ENCODE peak calls at places on chromosomes 7 and 10, in four cellular contexts. One of them, this sample, is unnamed.
A peak's percentile ranks its signal among the peaks of the same experiment; 100 is the strongest.

GRCh38 chr7:158495780-158496179 is 91.8 kb downstream of the PTPRN2 start:
- DNase-seq in gastrocnemius medialis: no peak
- DNase-seq in GM23248: peak; percentile 23
- DNase-seq in MM.1S: no peak
- DNase-seq in this sample: no peak

GRCh38 chr7:77479536-77480088 is 57.5 kb upstream of the PTPN12 start:
- DNase-seq in MM.1S: no peak
- DNase-seq in gastrocnemius medialis: no peak
- DNase-seq in GM23248: peak; percentile 23
- DNase-seq in this sample: no peak

GRCh38 chr10:112303528-112303927 is 20.3 kb downstream of the TECTB start:
- DNase-seq in gastrocnemius medialis: no peak
- DNase-seq in MM.1S: no peak
- DNase-seq in GM23248: no peak
- DNase-seq in this sample: no peak

GRCh38 chr10:60441515-60441914 is 51.8 kb upstream of the ANK3 start:
- DNase-seq in MM.1S: peak; percentile 39
- DNase-seq in GM23248: peak; percentile 53
- DNase-seq in gastrocnemius medialis: no peak
- DNase-seq in this sample: no peak

GRCh38 chr7:28410628-28411578 is 1.4 kb upstream of the CREB5 start:
- DNase-seq in GM23248: peak; percentile 80
- DNase-seq in MM.1S: no peak
- DNase-seq in gastrocnemius medialis: peak; percentile 56
- DNase-seq in this sample: no peak

GRCh38 chr7:55130554-55131198 is 111.9 kb downstream of the EGFR start:
- DNase-seq in MM.1S: no peak
- DNase-seq in GM23248: peak; percentile 77
- DNase-seq in gastrocnemius medialis: peak; percentile 68
- DNase-seq in this sample: no peak

GRCh38 chr7:96320437-96320836 is 1.5 kb downstream of the SLC25A13 start:
- DNase-seq in MM.1S: peak; percentile 61
- DNase-seq in GM23248: peak; percentile 4
- DNase-seq in gastrocnemius medialis: no peak
- DNase-seq in this sample: no peak

GRCh38 chr7:30660331-30661255 is 21.7 kb downstream of the CRHR2 start:
- DNase-seq in MM.1S: no peak
- DNase-seq in GM23248: no peak
- DNase-seq in gastrocnemius medialis: no peak
- DNase-seq in this sample: no peak

GRCh38 chr10:110076559-110077318 is 69.0 kb downstream of the ADD3 start:
- DNase-seq in gastrocnemius medialis: peak; percentile 53
- DNase-seq in GM23248: peak; percentile 90
- DNase-seq in MM.1S: peak; percentile 52
- DNase-seq in this sample: peak; percentile 73

GRCh38 chr10:74072503-74072902 is 74.6 kb downstream of the VCL start:
- DNase-seq in gastrocnemius medialis: no peak
- DNase-seq in MM.1S: no peak
- DNase-seq in GM23248: peak; percentile 66
- DNase-seq in this sample: no peak

GRCh38 chr7:33649476-33650441 is 255.6 kb upstream of the BMPER start:
- DNase-seq in MM.1S: no peak
- DNase-seq in GM23248: peak; percentile 55
- DNase-seq in gastrocnemius medialis: no peak
- DNase-seq in this sample: no peak

GRCh38 chr10:97709746-97710078 is 3.8 kb upstream of the MARVELD1 start:
- DNase-seq in GM23248: no peak
- DNase-seq in gastrocnemius medialis: no peak
- DNase-seq in MM.1S: no peak
- DNase-seq in this sample: no peak

GRCh38 chr7:28768577-28769147 is 189.5 kb downstream of the TRIL start:
- DNase-seq in gastrocnemius medialis: no peak
- DNase-seq in MM.1S: no peak
- DNase-seq in GM23248: peak; percentile 92
- DNase-seq in this sample: no peak

GRCh38 chr7:127628445-127628844 is 10.5 kb upstream of the PAX4 start:
- DNase-seq in GM23248: no peak
- DNase-seq in gastrocnemius medialis: no peak
- DNase-seq in MM.1S: no peak
- DNase-seq in this sample: no peak

GRCh38 chr10:97355571-97355975 is 21.0 kb upstream of the FRAT2 start:
- DNase-seq in GM23248: peak; percentile 18
- DNase-seq in gastrocnemius medialis: no peak
- DNase-seq in MM.1S: no peak
- DNase-seq in this sample: peak; percentile 19

GRCh38 chr10:18214692-18215563 is 74.7 kb downstream of the CACNB2 start:
- DNase-seq in gastrocnemius medialis: no peak
- DNase-seq in GM23248: peak; percentile 76
- DNase-seq in MM.1S: peak; percentile 38
- DNase-seq in this sample: no peak

GRCh38 chr10:114372179-114372578 is 32.1 kb downstream of the AFAP1L2 start:
- DNase-seq in MM.1S: no peak
- DNase-seq in GM23248: no peak
- DNase-seq in gastrocnemius medialis: no peak
- DNase-seq in this sample: no peak

GRCh38 chr10:96341219-96342182 is 17.3 kb downstream of the OPALIN start:
- DNase-seq in GM23248: no peak
- DNase-seq in MM.1S: peak; percentile 46
- DNase-seq in gastrocnemius medialis: no peak
- DNase-seq in this sample: no peak
- H3K36me3 ChIP-seq in GM23248: no peaks in the 10 kb centered on the region
- H3K36me3 ChIP-seq in MM.1S: no peaks in the 10 kb centered on the region
- H3K36me3 ChIP-seq in gastrocnemius medialis: no peaks in the 10 kb centered on the region
- H3K36me3 ChIP-seq in this sample: no peaks in the 10 kb centered on the region

GRCh38 chr10:132543916-132544743 is 6.5 kb downstream of the INPP5A start:
- DNase-seq in gastrocnemius medialis: no peak
- DNase-seq in MM.1S: no peak
- DNase-seq in GM23248: no peak
- DNase-seq in this sample: peak; percentile 37

GRCh38 chr10:132541129-132541528 is 3.5 kb downstream of the INPP5A start:
- DNase-seq in gastrocnemius medialis: no peak
- DNase-seq in MM.1S: no peak
- DNase-seq in GM23248: no peak
- DNase-seq in this sample: no peak

GRCh38 chr10:132541601-132542011 is 4.0 kb downstream of the INPP5A start:
- DNase-seq in GM23248: peak; percentile 35
- DNase-seq in gastrocnemius medialis: no peak
- DNase-seq in MM.1S: no peak
- DNase-seq in this sample: no peak

GRCh38 chr10:132542086-132542775 is 4.6 kb downstream of the INPP5A start:
- DNase-seq in MM.1S: no peak
- DNase-seq in gastrocnemius medialis: peak; percentile 9
- DNase-seq in GM23248: no peak
- DNase-seq in this sample: no peak

GRCh38 chr10:132542819-132543218 is 5.2 kb downstream of the INPP5A start:
- DNase-seq in MM.1S: no peak
- DNase-seq in gastrocnemius medialis: no peak
- DNase-seq in GM23248: no peak
- DNase-seq in this sample: no peak
- H3K4me1 ChIP-seq in MM.1S: no peaks in the 10 kb centered on the region
- H3K4me1 ChIP-seq in gastrocnemius medialis: peaks cover 54% of the 10 kb centered on the region
- H3K4me1 ChIP-seq in GM23248: peaks cover 35% of the 10 kb centered on the region
- H3K4me1 ChIP-seq in this sample: peaks cover 59% of the 10 kb centered on the region

DNA sequence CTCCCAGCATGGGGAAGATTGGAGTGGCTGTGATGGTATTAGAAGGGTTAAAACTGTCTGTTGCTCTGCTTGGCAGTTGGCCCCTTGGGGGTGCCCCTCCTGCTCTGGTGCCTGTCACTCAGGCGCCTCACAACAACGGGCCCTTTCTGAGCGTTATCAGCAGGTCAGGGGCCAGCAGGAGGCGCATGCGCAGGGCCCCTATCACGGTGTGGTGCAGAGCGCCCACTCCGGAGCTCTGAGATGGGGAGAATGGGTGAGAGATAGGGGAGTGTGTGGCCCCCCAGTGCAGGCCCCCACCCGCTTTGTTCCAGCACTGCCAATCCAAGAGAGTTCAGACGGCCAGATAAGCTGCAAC is 24.8 kb downstream of the GBX1 start:
- DNase-seq in MM.1S: no peak
- DNase-seq in gastrocnemius medialis: no peak
- DNase-seq in GM23248: no peak
- DNase-seq in this sample: no peak
- H3K36me3 ChIP-seq in MM.1S: no peaks in the 10 kb centered on the region
- H3K36me3 ChIP-seq in gastrocnemius medialis: no peaks in the 10 kb centered on the region
- H3K36me3 ChIP-seq in GM23248: peaks cover 7% of the 10 kb centered on the region
- H3K36me3 ChIP-seq in this sample: no peaks in the 10 kb centered on the region

GRCh38 chr7:69832356-69832755 is 234.1 kb downstream of the AUTS2 start:
- DNase-seq in MM.1S: no peak
- DNase-seq in GM23248: no peak
- DNase-seq in gastrocnemius medialis: no peak
- DNase-seq in this sample: no peak

GRCh38 chr7:69826283-69826682 is 228.0 kb downstream of the AUTS2 start:
- DNase-seq in MM.1S: no peak
- DNase-seq in GM23248: no peak
- DNase-seq in gastrocnemius medialis: no peak
- DNase-seq in this sample: no peak

GRCh38 chr7:69823151-69823744 is 225.0 kb downstream of the AUTS2 start:
- DNase-seq in gastrocnemius medialis: no peak
- DNase-seq in GM23248: no peak
- DNase-seq in MM.1S: no peak
- DNase-seq in this sample: no peak

GRCh38 chr7:69825031-69825681 is 226.9 kb downstream of the AUTS2 start:
- DNase-seq in gastrocnemius medialis: no peak
- DNase-seq in GM23248: no peak
- DNase-seq in MM.1S: no peak
- DNase-seq in this sample: no peak

DNA sequence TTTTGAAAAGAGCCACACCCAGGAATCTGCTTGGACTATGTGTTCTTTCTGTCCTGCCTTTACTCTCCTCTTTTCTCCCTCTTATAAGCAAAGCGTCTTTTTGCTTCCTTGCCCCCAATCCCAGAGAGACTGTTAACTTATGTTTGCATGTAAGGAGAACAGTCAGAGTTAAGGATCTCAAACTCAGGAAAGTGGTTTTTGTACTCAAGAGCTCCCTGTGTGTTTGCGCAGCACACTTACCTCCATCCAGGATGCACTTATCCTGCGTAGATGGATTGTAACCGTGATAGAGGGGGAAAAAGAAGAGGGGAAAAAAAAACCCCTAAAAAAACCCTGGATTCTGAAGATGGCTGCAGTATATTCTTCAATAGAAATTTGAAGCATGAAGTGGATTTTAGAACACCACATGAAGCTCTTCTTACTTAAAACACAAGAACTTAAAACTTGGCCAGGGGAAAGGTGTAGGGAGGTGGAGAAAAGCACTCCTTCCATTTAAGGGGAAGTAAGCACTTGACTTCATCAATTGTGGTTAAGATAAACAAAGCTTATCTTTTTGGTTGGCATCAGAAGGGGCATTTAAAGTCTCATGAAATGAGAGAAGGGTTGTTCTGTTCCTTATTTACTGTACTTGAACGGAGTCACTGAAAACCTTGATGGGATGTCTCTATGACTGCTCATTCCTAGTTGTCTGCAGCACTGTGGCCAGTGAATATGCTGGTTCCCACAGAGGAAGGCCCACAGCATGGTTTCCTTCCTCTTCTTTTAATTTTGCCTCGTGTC is 229.1 kb downstream of the AUTS2 start:
- DNase-seq in MM.1S: no peak
- DNase-seq in GM23248: no peak
- DNase-seq in gastrocnemius medialis: no peak
- DNase-seq in this sample: no peak
- H3K4me1 ChIP-seq in MM.1S: no peaks in the 10 kb centered on the region
- H3K4me1 ChIP-seq in GM23248: no peaks in the 10 kb centered on the region
- H3K4me1 ChIP-seq in gastrocnemius medialis: peaks cover 12% of the 10 kb centered on the region
- H3K4me1 ChIP-seq in this sample: no peaks in the 10 kb centered on the region

GRCh38 chr10:9848981-9849380 is 1168.7 kb upstream of the CELF2 start:
- DNase-seq in gastrocnemius medialis: no peak
- DNase-seq in GM23248: no peak
- DNase-seq in MM.1S: no peak
- DNase-seq in this sample: no peak
- H3K36me3 ChIP-seq in gastrocnemius medialis: no peaks in the 10 kb centered on the region
- H3K36me3 ChIP-seq in GM23248: no peaks in the 10 kb centered on the region
- H3K36me3 ChIP-seq in MM.1S: no peaks in the 10 kb centered on the region
- H3K36me3 ChIP-seq in this sample: no peaks in the 10 kb centered on the region

This sample was measured in CD4-positive, alpha-beta memory T cell.